ENCODE peak calls at places on chromosomes 1 and 21, in nine cellular contexts. M is endothelial cell of umbilical vein; E is thyroid gland; J is CD4-positive, CD25-positive, alpha-beta regulatory T cell; Y is upper lobe of right lung; T is CD4-positive, alpha-beta memory T cell; A is AG10803; H is effector memory CD4-positive, alpha-beta T cell; U is body of pancreas. B is an unnamed sample.

GRCh38 chr1:38004284-38005101 is 821 bp downstream of the FHL3 start:
- DNase-seq in M (peak; percentile 38), E (no peak), J (no peak), Y (peak; percentile 64), T (no peak), A (no peak), H (no peak), U (peak; percentile 15), B (no peak)

GRCh38 chr1:164510435-164510834 is 48.5 kb upstream of the PBX1 start:
- DNase-seq in M (peak; percentile 15), E (no peak), J (no peak), Y (no peak), T (no peak), A (peak; percentile 27), H (no peak), U (no peak), B (no peak)

GRCh38 chr1:62782197-62782886 is 1.6 kb upstream of the ATG4C start:
- DNase-seq in M (no peak), E (no peak), J (no peak), Y (no peak), T (no peak), A (peak; percentile 87), H (no peak), U (no peak), B (no peak)

GRCh38 chr1:46461809-46462448 is 27.7 kb upstream of the DMBX1 start:
- DNase-seq in M (no peak), E (no peak), J (no peak), Y (no peak), T (no peak), A (no peak), H (no peak), U (no peak), B (no peak)

GRCh38 chr1:8089535-8090228 is 63.6 kb upstream of the ERRFI1 start:
- DNase-seq in M (peak; percentile 47), E (no peak), J (no peak), Y (no peak), T (no peak), A (peak; percentile 46), H (no peak), U (no peak), B (no peak)

GRCh38 chr1:100627936-100628335 is 90.0 kb downstream of the GPR88 start:
- DNase-seq in M (peak; percentile 41), E (no peak), J (no peak), Y (no peak), T (no peak), A (peak; percentile 34), H (no peak), U (no peak), B (no peak)

GRCh38 chr1:164223378-164223777 is 335.6 kb upstream of the PBX1 start:
- DNase-seq in M (no peak), E (no peak), J (no peak), Y (no peak), T (no peak), A (no peak), H (no peak), U (no peak), B (no peak)

GRCh38 chr1:181608951-181609350 is 125.6 kb downstream of the CACNA1E start:
- DNase-seq in M (no peak), E (no peak), J (no peak), Y (no peak), T (no peak), A (no peak), H (no peak), U (no peak), B (no peak)

GRCh38 chr1:156435551-156436318 is 64.8 kb downstream of the MEF2D start:
- DNase-seq in M (no peak), E (no peak), J (no peak), Y (no peak), T (peak; percentile 24), A (no peak), H (no peak), U (no peak), B (no peak)

GRCh38 chr1:104706631-104707147 is 957.0 kb downstream of the AMY1C start:
- DNase-seq in M (no peak), E (no peak), J (no peak), Y (no peak), T (no peak), A (peak; percentile 41), H (no peak), U (no peak), B (no peak)

GRCh38 chr21:42513151-42513984 is at the start of gene SLC37A1:
- DNase-seq in M (no peak), E (peak; percentile 41), J (peak; percentile 28), Y (peak; percentile 79), T (peak; percentile 51), A (no peak), H (no peak), U (peak; percentile 38), B (no peak)

GRCh38 chr1:178798232-178798861 is 72.5 kb downstream of the ANGPTL1 start:
- DNase-seq in M (no peak), E (no peak), J (no peak), Y (no peak), T (no peak), A (no peak), H (no peak), U (no peak), B (no peak)

GRCh38 chr1:182301467-182302198 is 90.0 kb downstream of the GLUL start:
- DNase-seq in M (no peak), E (peak; percentile 51), J (no peak), Y (no peak), T (no peak), A (peak; percentile 70), H (no peak), U (peak; percentile 27), B (no peak)

GRCh38 chr1:168129933-168130332 is 6.8 kb downstream of the GPR161 start:
- DNase-seq in M (no peak), E (no peak), J (no peak), Y (no peak), T (no peak), A (no peak), H (no peak), U (no peak), B (no peak)

GRCh38 chr1:169115891-169116585 is 9.5 kb downstream of the ATP1B1 start:
- DNase-seq in M (no peak), E (peak; percentile 70), J (no peak), Y (peak; percentile 80), T (no peak), A (no peak), H (no peak), U (peak; percentile 79), B (peak; percentile 87)

GRCh38 chr1:32465541-32466002 is 700 bp downstream of the ZBTB8B start:
- DNase-seq in M (no peak), E (no peak), J (no peak), Y (no peak), T (no peak), A (no peak), H (no peak), U (no peak), B (no peak)

GRCh38 chr1:6426321-6426971 is 1.9 kb downstream of the ESPN start:
- DNase-seq in M (no peak), E (no peak), J (no peak), Y (no peak), T (no peak), A (no peak), H (no peak), U (no peak), B (no peak)

GRCh38 chr1:240309804-240310203 is 218.1 kb downstream of the FMN2 start:
- DNase-seq in M (no peak), E (no peak), J (no peak), Y (no peak), T (no peak), A (no peak), H (no peak), U (no peak), B (no peak)

GRCh38 chr1:216221260-216221700 is 202.0 kb downstream of the USH2A start:
- DNase-seq in M (peak; percentile 20), E (peak; percentile 27), J (no peak), Y (no peak), T (no peak), A (peak; percentile 64), H (no peak), U (peak; percentile 52), B (peak; percentile 44)

GRCh38 chr1:153693466-153693865 is 15.0 kb downstream of the NPR1 start:
- DNase-seq in M (no peak), E (no peak), J (no peak), Y (no peak), T (no peak), A (no peak), H (no peak), U (no peak), B (no peak)

GRCh38 chr1:109499661-109500536 is 6.0 kb downstream of the CYB561D1 start:
- DNase-seq in M (peak; percentile 28), E (peak; percentile 36), J (peak; percentile 43), Y (peak; percentile 77), T (peak; percentile 61), A (peak; percentile 65), H (peak; percentile 50), U (peak; percentile 54), B (peak; percentile 74)

GRCh38 chr21:39385299-39386145 is 36.6 kb upstream of the HMGN1 start:
- DNase-seq in M (peak; percentile 77), E (peak; percentile 80), J (peak; percentile 53), Y (peak; percentile 92), T (peak; percentile 29), A (peak; percentile 77), H (no peak), U (peak; percentile 98), B (no peak)
- H3K4me3 ChIP-seq in M (peak overlapping the region; percentile 20), E (peak overlapping the region; percentile 15), J (peak overlapping the region; percentile 37), Y (peak overlapping the region; percentile 46), T (no peak overlapping the region), A (peak overlapping the region; percentile 53), H (no peak overlapping the region), U (no peak overlapping the region), B (peak overlapping the region; percentile 44)

GRCh38 chr1:54331091-54331772 is 75.0 kb downstream of the SSBP3 start:
- DNase-seq in M (no peak), E (no peak), J (no peak), Y (no peak), T (no peak), A (peak; percentile 88), H (no peak), U (no peak), B (no peak)
- H3K4me3 ChIP-seq in M (no peak overlapping the region), E (no peak overlapping the region), J (no peak overlapping the region), Y (no peak overlapping the region), T (no peak overlapping the region), A (no peak overlapping the region), H (no peak overlapping the region), U (no peak overlapping the region), B (no peak overlapping the region)

GRCh38 chr1:24540051-24540905 is 15.6 kb upstream of the NCMAP start:
- DNase-seq in M (no peak), E (no peak), J (no peak), Y (no peak), T (no peak), A (no peak), H (no peak), U (no peak), B (no peak)
- H3K4me3 ChIP-seq in M (no peak overlapping the region), E (no peak overlapping the region), J (peak overlapping the region; percentile 72), Y (no peak overlapping the region), T (no peak overlapping the region), A (no peak overlapping the region), H (no peak overlapping the region), U (no peak overlapping the region), B (no peak overlapping the region)

DNA sequence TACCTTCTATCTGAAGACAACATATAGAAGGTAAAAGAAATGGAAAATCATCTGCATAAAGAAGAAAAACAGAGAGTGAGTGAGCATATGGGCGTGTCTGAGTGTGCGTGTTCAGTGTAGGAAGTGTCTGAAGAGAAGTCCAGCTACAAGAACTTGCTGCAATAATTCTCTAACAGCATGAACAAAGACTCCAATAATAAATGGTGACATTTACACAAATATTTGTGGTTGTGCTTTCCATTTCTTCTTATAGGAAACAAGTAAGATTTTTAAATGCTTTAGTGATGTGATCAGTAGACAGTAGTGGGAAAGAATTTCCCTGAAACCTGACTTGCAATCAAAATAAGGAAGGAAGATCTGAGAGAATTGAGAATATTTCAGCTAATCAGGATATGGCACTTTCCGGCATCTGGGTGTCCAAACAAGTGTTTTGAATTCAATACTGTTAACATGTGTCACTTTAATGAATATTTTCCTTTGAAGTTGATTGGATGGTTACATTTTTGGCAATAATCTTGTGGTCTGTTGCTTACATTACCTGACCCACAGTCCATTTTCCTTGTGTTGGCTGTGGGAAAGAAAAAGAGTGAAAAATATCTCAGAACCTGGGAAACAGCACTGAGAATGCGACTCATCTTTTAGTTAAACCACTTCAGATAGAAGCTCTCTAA is 154.0 kb downstream of the TGFB2 start:
- DNase-seq in M (peak; percentile 83), E (no peak), J (no peak), Y (no peak), T (no peak), A (peak; percentile 95), H (no peak), U (no peak), B (no peak)
- H3K4me3 ChIP-seq in M (peak overlapping the region; percentile 60), E (no peak overlapping the region), J (no peak overlapping the region), Y (peak overlapping the region; percentile 44), T (no peak overlapping the region), A (peak overlapping the region; percentile 52), H (no peak overlapping the region), U (no peak overlapping the region), B (peak overlapping the region; percentile 30)

B was measured in epithelial cell of proximal tubule.